ENCODE peak calls at places on chromosomes 16 and 17, in four cellular contexts. D is fibroblast of lung, Z is mesothelial cell of epicardium, W is fibroblast of mammary gland. T is an unnamed sample.

GRCh38 chr17:29918922-29919856 is 10.8 kb downstream of the SSH2 start:
- DNase-seq in D (peak), Z (no peak), W (no peak), T (peak)

GRCh38 chr17:74516561-74516960 is 14.7 kb downstream of the CD300LB start:
- DNase-seq in D (no peak), Z (no peak), W (no peak), T (no peak)

GRCh38 chr16:86077243-86077940 is 178.4 kb downstream of the IRF8 start:
- DNase-seq in D (no peak), Z (no peak), W (no peak), T (no peak)

GRCh38 chr16:4261557-4262172 is 11.2 kb downstream of the TFAP4 start:
- DNase-seq in D (peak), Z (peak), W (peak), T (no peak)

GRCh38 chr16:76345093-76345735 is 68.0 kb downstream of the CNTNAP4 start:
- DNase-seq in D (peak), Z (no peak), W (peak), T (no peak)

GRCh38 chr16:4677994-4678393 is 15.4 kb upstream of the NUDT16L1 start:
- DNase-seq in D (no peak), Z (no peak), W (no peak), T (no peak)

GRCh38 chr17:1367351-1367745 is 32.7 kb downstream of the YWHAE start:
- DNase-seq in D (peak), Z (no peak), W (peak), T (no peak)

GRCh38 chr17:37833237-37833859 is 88.5 kb upstream of the HNF1B start:
- DNase-seq in D (peak), Z (no peak), W (no peak), T (no peak)

GRCh38 chr17:7146115-7146514 is 31.5 kb upstream of the ASGR2 start:
- DNase-seq in D (peak), Z (no peak), W (no peak), T (no peak)

GRCh38 chr16:88354229-88355092 is 28.3 kb upstream of the ZNF469 start:
- DNase-seq in D (no peak), Z (no peak), W (no peak), T (no peak)

GRCh38 chr17:77303620-77304019 is 162.9 kb downstream of the SEC14L1 start:
- DNase-seq in D (peak), Z (no peak), W (peak), T (no peak)

GRCh38 chr17:66373944-66374817 is 71.8 kb downstream of the PRKCA start:
- DNase-seq in D (peak), Z (no peak), W (no peak), T (no peak)

GRCh38 chr17:38731526-38732294 is 1.6 kb downstream of the CISD3 start:
- DNase-seq in D (no peak), Z (no peak), W (no peak), T (no peak)

GRCh38 chr16:57146735-57147134 is 39.1 kb downstream of the PSME3IP1 start:
- DNase-seq in D (no peak), Z (no peak), W (no peak), T (peak)

GRCh38 chr16:10511829-10512228 is 68.6 kb downstream of the EMP2 start:
- DNase-seq in D (no peak), Z (no peak), W (no peak), T (no peak)

GRCh38 chr16:1614226-1615102 is 2.3 kb downstream of the CRAMP1 start:
- DNase-seq in D (peak), Z (peak), W (no peak), T (peak)

GRCh38 chr17:1967092-1967662 is 58.0 kb downstream of the RTN4RL1 start:
- DNase-seq in D (no peak), Z (peak), W (no peak), T (no peak)

GRCh38 chr17:9676084-9676483 is 30.8 kb downstream of the USP43 start:
- DNase-seq in D (no peak), Z (no peak), W (no peak), T (no peak)
- TF ChIP-seq CTCF in D (no peak), Z (no peak), W (peak), T (no peak)

DNA sequence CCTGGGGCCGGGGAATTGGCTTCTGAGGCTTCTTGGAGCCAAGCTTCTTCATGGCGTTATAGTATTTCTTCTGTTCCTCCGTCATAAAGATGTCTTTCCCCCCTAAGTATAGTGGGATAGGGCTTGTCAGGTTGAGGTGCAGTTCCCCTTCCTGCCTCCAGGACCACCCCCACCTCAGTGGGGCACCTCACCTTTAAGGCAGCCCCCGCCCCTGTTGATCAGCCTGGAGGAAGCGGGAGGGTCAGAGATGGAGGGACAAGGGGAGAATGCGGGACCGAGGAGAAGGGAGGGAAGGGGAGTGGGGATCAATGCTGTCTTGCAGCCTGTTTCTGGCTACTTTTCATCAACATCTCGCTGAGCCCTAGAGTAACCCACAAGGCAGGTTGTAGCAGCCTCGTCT is 11.6 kb upstream of the CD79B start:
- DNase-seq in D (no peak), Z (no peak), W (no peak), T (no peak)
- TF ChIP-seq CTCF in D (no peak), Z (peak), W (peak), T (no peak)

GRCh38 chr17:32341141-32341856 is 674 bp downstream of the C17orf75 start:
- DNase-seq in D (peak), Z (no peak), W (peak), T (no peak)
- TF ChIP-seq CTCF in D (no peak), Z (no peak), W (peak), T (no peak)

DNA sequence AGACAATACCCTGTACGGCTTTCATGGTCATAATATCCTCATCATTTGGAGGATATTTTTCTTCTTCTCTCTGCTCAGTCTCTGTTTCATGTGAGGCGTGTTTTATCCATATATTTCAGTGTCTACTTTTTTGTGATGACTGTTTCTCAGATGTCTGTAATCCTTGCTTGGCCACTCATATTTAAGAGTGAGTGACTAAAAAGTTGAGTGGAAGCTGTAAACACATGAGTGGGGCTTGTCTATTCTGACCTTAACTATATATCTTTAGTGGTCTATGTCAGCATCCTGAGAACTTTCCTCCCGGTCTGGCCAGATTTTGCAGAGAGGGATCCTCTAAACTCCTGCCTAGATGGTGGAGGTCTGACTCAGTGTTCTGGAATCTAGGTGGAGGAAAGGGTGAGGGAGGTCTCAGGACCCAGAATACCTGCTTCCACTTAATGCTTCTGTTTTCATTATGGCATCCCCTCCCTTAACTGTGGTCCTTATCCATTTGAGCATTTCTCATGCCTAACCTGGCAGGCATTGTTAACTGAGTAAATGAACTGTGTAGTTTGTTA is 6.0 kb downstream of the DDX19B start:
- DNase-seq in D (peak), Z (no peak), W (no peak), T (peak)
- TF ChIP-seq CTCF in D (no peak), Z (no peak), W (no peak), T (no peak)

GRCh38 chr17:49000943-49001342 is 3.8 kb downstream of the IGF2BP1 start:
- DNase-seq in D (peak), Z (no peak), W (no peak), T (no peak)

GRCh38 chr17:48997103-48997826 is at the start of gene IGF2BP1:
- DNase-seq in D (peak), Z (peak), W (peak), T (no peak)

GRCh38 chr17:48996696-48997102 is 486 bp upstream of the IGF2BP1 start:
- DNase-seq in D (no peak), Z (peak), W (no peak), T (no peak)

GRCh38 chr17:48997827-48998556 is 807 bp downstream of the IGF2BP1 start:
- DNase-seq in D (peak), Z (peak), W (no peak), T (no peak)

GRCh38 chr17:48998557-48999440 is 1.6 kb downstream of the IGF2BP1 start:
- DNase-seq in D (peak), Z (no peak), W (no peak), T (no peak)
- TF ChIP-seq CTCF in D (no peak), Z (no peak), W (no peak), T (no peak)

T was measured in RWPE1.